ENCODE peak calls at places on chromosomes 13 and 19, in five cellular contexts. X is HEK293T; S is dermis microvascular lymphatic vessel endothelial cell; A is GM12865; M is stimulated activated CD4-positive, alpha-beta T cell treated with anti-CD3 and anti-CD28 coated beads, Interleukin-4, amount 100 ng/mL, for 48 hours. H is an unnamed sample.

GRCh38 chr13:85853901-85854663 is 54.9 kb upstream of the SLITRK6 start:
- DNase-seq in X (no peak), M (no peak), A (no peak), S (no peak), H (no peak)

GRCh38 chr19:45254044-45254531 is 3.0 kb downstream of the MARK4 start:
- DNase-seq in A (no peak), X (no peak), S (no peak), M (no peak), H (no peak)

GRCh38 chr19:47110521-47111080 is 3.0 kb downstream of the ZC3H4 start:
- DNase-seq in X (peak; percentile 4), M (no peak), A (peak; percentile 59), S (no peak), H (peak; percentile 17)

GRCh38 chr13:22298530-22298929 is 627.7 kb downstream of the FGF9 start:
- DNase-seq in X (no peak), A (no peak), S (no peak), M (no peak), H (no peak)

GRCh38 chr13:28718538-28719226 is at the start of gene SLC46A3:
- DNase-seq in X (peak; percentile 98), M (peak; percentile 96), A (peak; percentile 98), S (peak; percentile 96), H (peak; percentile 66)

GRCh38 chr13:113947321-113948033 is 26.4 kb downstream of the C13orf46 start:
- DNase-seq in S (no peak), X (no peak), A (no peak), M (no peak), H (peak; percentile 92)

GRCh38 chr19:45558399-45558878 is 26.2 kb downstream of the OPA3 start:
- DNase-seq in M (peak; percentile 48), S (no peak), A (peak; percentile 84), X (peak; percentile 81), H (peak; percentile 13)

GRCh38 chr19:2722541-2723344 is 1.6 kb upstream of the DIRAS1 start:
- DNase-seq in M (no peak), A (no peak), X (no peak), S (no peak), H (no peak)

GRCh38 chr13:28820099-28821051 is at the start of gene MTUS2:
- DNase-seq in S (no peak), A (peak; percentile 14), M (peak; percentile 1), X (peak; percentile 11), H (peak; percentile 41)

GRCh38 chr13:32905063-32905863 is 111.0 kb upstream of the KL start:
- DNase-seq in A (peak; percentile 55), M (no peak), S (no peak), X (no peak), H (peak; percentile 64)

GRCh38 chr19:46408611-46409039 is 4.7 kb downstream of the CCDC8 start:
- DNase-seq in S (no peak), M (no peak), A (no peak), X (no peak), H (no peak)

GRCh38 chr13:109400192-109400591 is 386.2 kb downstream of the IRS2 start:
- DNase-seq in A (no peak), S (no peak), X (no peak), M (no peak), H (no peak)

GRCh38 chr13:32255744-32256120 is 59.4 kb downstream of the ZAR1L start:
- DNase-seq in X (no peak), M (no peak), A (no peak), S (peak; percentile 76), H (no peak)

GRCh38 chr13:98239156-98240076 is 62.3 kb upstream of the RNF113B start:
- DNase-seq in M (no peak), X (no peak), S (no peak), A (no peak), H (no peak)

GRCh38 chr19:40745402-40745780 is 4.9 kb downstream of the ACTMAP start:
- DNase-seq in X (no peak), M (no peak), S (no peak), A (no peak), H (no peak)

GRCh38 chr13:110306340-110306959 is 507 bp downstream of the COL4A1 start:
- DNase-seq in S (no peak), M (no peak), A (no peak), X (no peak), H (no peak)